ENCODE peak calls at places on chromosome 1, in eight cellular contexts. A, J, B, F, X, V, N and K are unnamed samples.

GRCh38 chr1:164772635-164773034 is 213.7 kb downstream of the PBX1 start:
- DNase-seq in J (no peak), A (peak), V (peak), X (peak), B (peak), F (peak), N (peak), K (no peak)

GRCh38 chr1:65343286-65343685 is 33.9 kb downstream of the DNAJC6 start:
- DNase-seq in B (no peak), A (peak), V (no peak), J (no peak), F (peak), X (peak), N (peak), K (no peak)

GRCh38 chr1:243474906-243475305 is 219.1 kb downstream of the SDCCAG8 start:
- DNase-seq in V (no peak), A (no peak), J (no peak), N (no peak), F (no peak), B (no peak), X (no peak), K (no peak)

GRCh38 chr1:1123581-1124507 is 8.0 kb upstream of the C1orf159 start:
- DNase-seq in A (peak), F (peak), N (no peak), V (no peak), J (no peak), B (no peak), X (no peak), K (peak)

GRCh38 chr1:85473390-85473789 is 8.4 kb upstream of the DDAH1 start:
- DNase-seq in B (no peak), A (peak), V (no peak), N (no peak), F (peak), X (peak), J (no peak), K (no peak)

GRCh38 chr1:246875041-246876026 is 56.4 kb downstream of the AHCTF1 start:
- DNase-seq in V (no peak), B (no peak), A (peak), F (peak), N (peak), X (peak), J (no peak), K (peak)

GRCh38 chr1:179175011-179175934 is 54.2 kb downstream of the ABL2 start:
- DNase-seq in X (peak), J (peak), B (no peak), N (no peak), A (peak), V (no peak), F (peak), K (peak)

GRCh38 chr1:25442178-25442577 is 11.5 kb downstream of the MACO1 start:
- DNase-seq in X (peak), F (peak), J (no peak), A (no peak), V (no peak), B (no peak), N (no peak), K (peak)

GRCh38 chr1:154253671-154254070 is 18.8 kb upstream of the HAX1 start:
- DNase-seq in J (no peak), X (no peak), N (no peak), F (no peak), A (no peak), B (no peak), V (no peak), K (no peak)

GRCh38 chr1:169563019-169563615 is 23.2 kb downstream of the F5 start:
- DNase-seq in B (no peak), V (no peak), N (no peak), A (no peak), F (no peak), X (no peak), J (no peak), K (no peak)